ENCODE peak calls at places on chromosomes 16 and 17, in ten cellular contexts. V is H54; L is nucleus accumbens; O is NCI-H2029; T is AG08396; M is astrocyte of the cerebellum; N is stimulated activated CD8-positive, alpha-beta memory T cell treated with anti-CD3 and anti-CD28 coated beads, Interleukin-12 subunit alpha, Interleukin-12 subunit beta, amount 100 ng/mL, for 4 hours; W is hepatic stellate cell; E is RWPE1; P is nephron progenitor cell. D is an unnamed sample.

GRCh38 chr17:48612456-48612853 is 1.6 kb upstream of the HOXB7 start:
- DNase-seq in V (no peak), L (no peak), O (peak; percentile 68), T (no peak), M (no peak), N (no peak), W (no peak), E (no peak), P (no peak), D (no peak)

GRCh38 chr16:56450275-56450889 is 750 bp downstream of the NUDT21 start:
- DNase-seq in V (no peak), L (no peak), O (no peak), T (peak; percentile 29), M (no peak), N (no peak), W (peak; percentile 23), E (peak; percentile 37), P (no peak), D (no peak)

GRCh38 chr16:68384293-68385255 is 63.7 kb downstream of the SMPD3 start:
- DNase-seq in V (no peak), L (no peak), O (no peak), T (no peak), M (no peak), N (no peak), W (no peak), E (no peak), P (no peak), D (no peak)

GRCh38 chr17:82021728-82022309 is 859 bp downstream of the CENPX start:
- DNase-seq in V (no peak), L (no peak), O (no peak), T (no peak), M (no peak), N (no peak), W (no peak), E (no peak), P (no peak), D (no peak)

GRCh38 chr16:31411024-31411845 is 16.9 kb downstream of the COX6A2 start:
- DNase-seq in V (no peak), L (no peak), O (no peak), T (no peak), M (no peak), N (no peak), W (no peak), E (no peak), P (no peak), D (no peak)

GRCh38 chr17:62075308-62075815 is 10.3 kb upstream of the MED13 start:
- DNase-seq in V (no peak), L (no peak), O (no peak), T (no peak), M (no peak), N (no peak), W (no peak), E (no peak), P (no peak), D (no peak)

GRCh38 chr17:8629371-8630226 is 926 bp downstream of the MYH10 start:
- DNase-seq in V (no peak), L (no peak), O (no peak), T (peak; percentile 47), M (no peak), N (peak; percentile 1), W (peak; percentile 21), E (peak; percentile 30), P (peak; percentile 53), D (no peak)

GRCh38 chr16:66300501-66300900 is 66.0 kb upstream of the CDH5 start:
- DNase-seq in V (no peak), L (no peak), O (no peak), T (no peak), M (no peak), N (no peak), W (no peak), E (no peak), P (no peak), D (no peak)

GRCh38 chr17:7774037-7774659 is 56.6 kb downstream of the DNAH2 start:
- DNase-seq in V (no peak), L (no peak), O (no peak), T (peak; percentile 23), M (no peak), N (no peak), W (peak; percentile 67), E (no peak), P (no peak), D (no peak)

D was measured in NK-92 treated with Interleukin-12 subunit alpha and Interleukin-12 subunit beta, amount 100 ng/mL, for 24 hours.